ENCODE peak calls at places on chromosomes 13 and 19, in ten cellular contexts. One of them, this sample, is unnamed.

GRCh38 chr19:33301011-33301899 is 1.1 kb downstream of the CEBPA start:
- DNase-seq in hepatocyte: no peak
- DNase-seq in epithelial cell of esophagus: no peak
- DNase-seq in adrenal gland: peak; percentile 16
- DNase-seq in fibroblast of the aortic adventitia: no peak
- DNase-seq in AG04450: no peak
- DNase-seq in brain microvascular endothelial cell: no peak
- DNase-seq in fibroblast of mammary gland: no peak
- DNase-seq in CD8-positive, alpha-beta T cell: no peak
- DNase-seq in tibial nerve: no peak
- DNase-seq in this sample: no peak

GRCh38 chr19:50568321-50569022 is at the start of gene LRRC4B:
- DNase-seq in AG04450: no peak
- DNase-seq in adrenal gland: no peak
- DNase-seq in epithelial cell of esophagus: no peak
- DNase-seq in tibial nerve: no peak
- DNase-seq in CD8-positive, alpha-beta T cell: no peak
- DNase-seq in brain microvascular endothelial cell: no peak
- DNase-seq in fibroblast of mammary gland: no peak
- DNase-seq in hepatocyte: peak; percentile 60
- DNase-seq in fibroblast of the aortic adventitia: no peak
- DNase-seq in this sample: no peak

GRCh38 chr19:54136086-54136863 is 1.3 kb upstream of the CNOT3 start:
- DNase-seq in CD8-positive, alpha-beta T cell: no peak
- DNase-seq in AG04450: no peak
- DNase-seq in fibroblast of mammary gland: peak; percentile 19
- DNase-seq in adrenal gland: peak; percentile 32
- DNase-seq in hepatocyte: peak; percentile 22
- DNase-seq in brain microvascular endothelial cell: no peak
- DNase-seq in epithelial cell of esophagus: peak; percentile 15
- DNase-seq in fibroblast of the aortic adventitia: peak; percentile 19
- DNase-seq in tibial nerve: no peak
- DNase-seq in this sample: no peak

GRCh38 chr13:73136776-73137175 is 78.0 kb downstream of the KLF5 start:
- DNase-seq in adrenal gland: no peak
- DNase-seq in tibial nerve: no peak
- DNase-seq in epithelial cell of esophagus: no peak
- DNase-seq in CD8-positive, alpha-beta T cell: no peak
- DNase-seq in hepatocyte: no peak
- DNase-seq in fibroblast of the aortic adventitia: no peak
- DNase-seq in brain microvascular endothelial cell: no peak
- DNase-seq in fibroblast of mammary gland: no peak
- DNase-seq in AG04450: no peak
- DNase-seq in this sample: no peak

GRCh38 chr19:34512254-34512796 is 30.8 kb downstream of the WTIP start:
- DNase-seq in brain microvascular endothelial cell: no peak
- DNase-seq in fibroblast of the aortic adventitia: no peak
- DNase-seq in hepatocyte: no peak
- DNase-seq in epithelial cell of esophagus: no peak
- DNase-seq in AG04450: no peak
- DNase-seq in CD8-positive, alpha-beta T cell: no peak
- DNase-seq in tibial nerve: no peak
- DNase-seq in adrenal gland: no peak
- DNase-seq in fibroblast of mammary gland: no peak
- DNase-seq in this sample: no peak

GRCh38 chr19:4909172-4909896 is at the start of gene UHRF1:
- DNase-seq in brain microvascular endothelial cell: no peak
- DNase-seq in CD8-positive, alpha-beta T cell: no peak
- DNase-seq in fibroblast of the aortic adventitia: no peak
- DNase-seq in fibroblast of mammary gland: no peak
- DNase-seq in epithelial cell of esophagus: no peak
- DNase-seq in adrenal gland: no peak
- DNase-seq in tibial nerve: no peak
- DNase-seq in hepatocyte: peak; percentile 46
- DNase-seq in AG04450: no peak
- DNase-seq in this sample: no peak

GRCh38 chr13:34577051-34577450 is 365.0 kb upstream of the NBEA start:
- DNase-seq in fibroblast of the aortic adventitia: no peak
- DNase-seq in fibroblast of mammary gland: no peak
- DNase-seq in CD8-positive, alpha-beta T cell: no peak
- DNase-seq in tibial nerve: no peak
- DNase-seq in brain microvascular endothelial cell: peak; percentile 27
- DNase-seq in adrenal gland: no peak
- DNase-seq in AG04450: no peak
- DNase-seq in hepatocyte: no peak
- DNase-seq in epithelial cell of esophagus: peak; percentile 34
- DNase-seq in this sample: peak; percentile 4

GRCh38 chr13:31699650-31700049 is 39.7 kb upstream of the RXFP2 start:
- DNase-seq in fibroblast of the aortic adventitia: peak; percentile 28
- DNase-seq in hepatocyte: no peak
- DNase-seq in AG04450: no peak
- DNase-seq in fibroblast of mammary gland: no peak
- DNase-seq in tibial nerve: no peak
- DNase-seq in adrenal gland: no peak
- DNase-seq in CD8-positive, alpha-beta T cell: no peak
- DNase-seq in epithelial cell of esophagus: no peak
- DNase-seq in brain microvascular endothelial cell: no peak
- DNase-seq in this sample: peak; percentile 5

GRCh38 chr19:46785054-46785979 is 3.1 kb downstream of the SLC1A5 start:
- DNase-seq in fibroblast of mammary gland: peak; percentile 16
- DNase-seq in tibial nerve: no peak
- DNase-seq in CD8-positive, alpha-beta T cell: no peak
- DNase-seq in brain microvascular endothelial cell: no peak
- DNase-seq in epithelial cell of esophagus: peak; percentile 14
- DNase-seq in fibroblast of the aortic adventitia: peak; percentile 56
- DNase-seq in hepatocyte: no peak
- DNase-seq in AG04450: no peak
- DNase-seq in adrenal gland: no peak
- DNase-seq in this sample: no peak

GRCh38 chr19:46785980-46786235 is 2.5 kb downstream of the SLC1A5 start:
- DNase-seq in brain microvascular endothelial cell: no peak
- DNase-seq in CD8-positive, alpha-beta T cell: no peak
- DNase-seq in fibroblast of the aortic adventitia: no peak
- DNase-seq in epithelial cell of esophagus: no peak
- DNase-seq in AG04450: no peak
- DNase-seq in adrenal gland: no peak
- DNase-seq in tibial nerve: no peak
- DNase-seq in fibroblast of mammary gland: no peak
- DNase-seq in hepatocyte: no peak
- DNase-seq in this sample: no peak

GRCh38 chr19:46782355-46783019 is 5.9 kb downstream of the SLC1A5 start:
- DNase-seq in CD8-positive, alpha-beta T cell: no peak
- DNase-seq in brain microvascular endothelial cell: no peak
- DNase-seq in adrenal gland: no peak
- DNase-seq in fibroblast of mammary gland: no peak
- DNase-seq in tibial nerve: no peak
- DNase-seq in hepatocyte: no peak
- DNase-seq in AG04450: no peak
- DNase-seq in epithelial cell of esophagus: no peak
- DNase-seq in fibroblast of the aortic adventitia: no peak
- DNase-seq in this sample: no peak

GRCh38 chr19:46784262-46785053 is 3.9 kb downstream of the SLC1A5 start:
- DNase-seq in adrenal gland: peak; percentile 49
- DNase-seq in brain microvascular endothelial cell: peak; percentile 78
- DNase-seq in AG04450: peak; percentile 86
- DNase-seq in epithelial cell of esophagus: peak; percentile 96
- DNase-seq in fibroblast of the aortic adventitia: peak; percentile 97
- DNase-seq in tibial nerve: peak; percentile 63
- DNase-seq in fibroblast of mammary gland: peak; percentile 86
- DNase-seq in hepatocyte: peak; percentile 84
- DNase-seq in CD8-positive, alpha-beta T cell: no peak
- DNase-seq in this sample: no peak

DNA sequence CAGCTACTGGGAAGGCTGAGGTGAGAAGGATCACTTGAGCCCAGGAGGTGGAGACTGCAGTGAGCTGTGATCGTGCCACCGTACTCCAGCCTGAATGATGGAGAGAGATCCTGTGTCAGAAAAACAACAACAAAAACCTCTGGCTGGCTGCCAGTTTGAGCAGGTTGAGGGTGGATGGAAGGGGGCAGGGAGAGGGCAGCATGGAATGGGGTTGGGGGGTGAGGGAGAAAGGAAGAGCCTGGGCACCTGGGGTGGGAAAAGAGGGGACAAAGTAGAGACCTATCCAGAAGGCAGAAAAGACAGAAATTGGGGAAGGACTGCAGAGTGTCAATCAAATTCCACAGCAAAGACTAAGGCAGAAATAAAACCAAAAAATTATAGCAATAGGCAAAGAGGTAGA is 4.7 kb downstream of the SLC1A5 start:
- DNase-seq in AG04450: no peak
- DNase-seq in fibroblast of the aortic adventitia: no peak
- DNase-seq in fibroblast of mammary gland: no peak
- DNase-seq in brain microvascular endothelial cell: no peak
- DNase-seq in adrenal gland: no peak
- DNase-seq in tibial nerve: no peak
- DNase-seq in epithelial cell of esophagus: no peak
- DNase-seq in CD8-positive, alpha-beta T cell: no peak
- DNase-seq in hepatocyte: no peak
- DNase-seq in this sample: no peak
- H3K4me3 ChIP-seq in AG04450: peak overlapping the region; percentile 94
- H3K4me3 ChIP-seq in fibroblast of the aortic adventitia: peak overlapping the region; percentile 96
- H3K4me3 ChIP-seq in fibroblast of mammary gland: no peak overlapping the region
- H3K4me3 ChIP-seq in brain microvascular endothelial cell: no peak overlapping the region
- H3K4me3 ChIP-seq in adrenal gland: no peak overlapping the region
- H3K4me3 ChIP-seq in tibial nerve: no peak overlapping the region
- H3K4me3 ChIP-seq in epithelial cell of esophagus: peak overlapping the region; percentile 98
- H3K4me3 ChIP-seq in CD8-positive, alpha-beta T cell: no peak overlapping the region
- H3K4me3 ChIP-seq in hepatocyte: no peak overlapping the region
- H3K4me3 ChIP-seq in this sample: no peak overlapping the region

GRCh38 chr13:41053384-41053826 is 7.9 kb upstream of the WBP4 start:
- DNase-seq in AG04450: no peak
- DNase-seq in brain microvascular endothelial cell: no peak
- DNase-seq in epithelial cell of esophagus: peak; percentile 63
- DNase-seq in hepatocyte: no peak
- DNase-seq in adrenal gland: peak; percentile 30
- DNase-seq in CD8-positive, alpha-beta T cell: no peak
- DNase-seq in fibroblast of the aortic adventitia: peak; percentile 72
- DNase-seq in fibroblast of mammary gland: peak; percentile 84
- DNase-seq in tibial nerve: no peak
- DNase-seq in this sample: no peak
- H3K4me3 ChIP-seq in AG04450: peak overlapping the region; percentile 29
- H3K4me3 ChIP-seq in brain microvascular endothelial cell: no peak overlapping the region
- H3K4me3 ChIP-seq in epithelial cell of esophagus: no peak overlapping the region
- H3K4me3 ChIP-seq in hepatocyte: no peak overlapping the region
- H3K4me3 ChIP-seq in adrenal gland: no peak overlapping the region
- H3K4me3 ChIP-seq in CD8-positive, alpha-beta T cell: no peak overlapping the region
- H3K4me3 ChIP-seq in fibroblast of the aortic adventitia: no peak overlapping the region
- H3K4me3 ChIP-seq in fibroblast of mammary gland: no peak overlapping the region
- H3K4me3 ChIP-seq in tibial nerve: no peak overlapping the region
- H3K4me3 ChIP-seq in this sample: no peak overlapping the region

GRCh38 chr19:11027381-11027780 is 61.9 kb upstream of the LDLR start:
- DNase-seq in AG04450: no peak
- DNase-seq in fibroblast of the aortic adventitia: no peak
- DNase-seq in fibroblast of mammary gland: no peak
- DNase-seq in CD8-positive, alpha-beta T cell: no peak
- DNase-seq in adrenal gland: no peak
- DNase-seq in epithelial cell of esophagus: no peak
- DNase-seq in tibial nerve: no peak
- DNase-seq in hepatocyte: no peak
- DNase-seq in brain microvascular endothelial cell: no peak
- DNase-seq in this sample: no peak

GRCh38 chr19:11025006-11025405 is 64.2 kb downstream of the SMARCA4 start:
- DNase-seq in brain microvascular endothelial cell: no peak
- DNase-seq in tibial nerve: no peak
- DNase-seq in hepatocyte: no peak
- DNase-seq in adrenal gland: no peak
- DNase-seq in fibroblast of mammary gland: no peak
- DNase-seq in AG04450: no peak
- DNase-seq in epithelial cell of esophagus: no peak
- DNase-seq in CD8-positive, alpha-beta T cell: no peak
- DNase-seq in fibroblast of the aortic adventitia: no peak
- DNase-seq in this sample: no peak

GRCh38 chr19:11025997-11026396 is 63.3 kb upstream of the LDLR start:
- DNase-seq in hepatocyte: no peak
- DNase-seq in brain microvascular endothelial cell: no peak
- DNase-seq in fibroblast of the aortic adventitia: no peak
- DNase-seq in AG04450: no peak
- DNase-seq in tibial nerve: no peak
- DNase-seq in CD8-positive, alpha-beta T cell: no peak
- DNase-seq in fibroblast of mammary gland: no peak
- DNase-seq in epithelial cell of esophagus: no peak
- DNase-seq in adrenal gland: no peak
- DNase-seq in this sample: no peak

GRCh38 chr19:11025445-11025844 is 63.8 kb upstream of the LDLR start:
- DNase-seq in tibial nerve: no peak
- DNase-seq in epithelial cell of esophagus: no peak
- DNase-seq in AG04450: no peak
- DNase-seq in fibroblast of mammary gland: peak; percentile 52
- DNase-seq in adrenal gland: no peak
- DNase-seq in CD8-positive, alpha-beta T cell: no peak
- DNase-seq in brain microvascular endothelial cell: no peak
- DNase-seq in hepatocyte: no peak
- DNase-seq in fibroblast of the aortic adventitia: no peak
- DNase-seq in this sample: no peak

DNA sequence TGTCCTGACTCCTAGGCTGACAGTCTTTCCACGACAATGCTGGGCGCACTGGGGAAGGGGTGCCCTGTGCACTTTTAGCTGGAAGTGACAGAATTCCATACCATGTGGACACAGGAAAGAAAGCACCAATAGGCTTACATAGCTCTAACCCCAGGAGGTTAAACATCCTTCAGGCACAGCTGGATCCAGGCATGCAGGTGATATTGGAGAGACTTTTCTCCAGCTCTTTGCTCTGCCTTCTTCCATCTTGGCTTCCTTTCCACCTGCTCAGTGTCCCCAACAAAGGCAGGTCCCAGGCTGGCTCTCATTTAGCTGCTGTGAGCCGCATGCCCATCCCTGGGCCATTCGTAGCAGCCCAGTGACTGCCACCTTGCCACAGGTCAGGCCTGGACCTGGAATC is 61.1 kb upstream of the LDLR start:
- DNase-seq in adrenal gland: no peak
- DNase-seq in AG04450: no peak
- DNase-seq in tibial nerve: no peak
- DNase-seq in fibroblast of mammary gland: no peak
- DNase-seq in hepatocyte: no peak
- DNase-seq in CD8-positive, alpha-beta T cell: no peak
- DNase-seq in brain microvascular endothelial cell: no peak
- DNase-seq in epithelial cell of esophagus: no peak
- DNase-seq in fibroblast of the aortic adventitia: no peak
- DNase-seq in this sample: no peak
- H3K4me3 ChIP-seq in adrenal gland: no peak overlapping the region
- H3K4me3 ChIP-seq in AG04450: no peak overlapping the region
- H3K4me3 ChIP-seq in tibial nerve: no peak overlapping the region
- H3K4me3 ChIP-seq in fibroblast of mammary gland: no peak overlapping the region
- H3K4me3 ChIP-seq in hepatocyte: no peak overlapping the region
- H3K4me3 ChIP-seq in CD8-positive, alpha-beta T cell: no peak overlapping the region
- H3K4me3 ChIP-seq in brain microvascular endothelial cell: no peak overlapping the region
- H3K4me3 ChIP-seq in epithelial cell of esophagus: no peak overlapping the region
- H3K4me3 ChIP-seq in fibroblast of the aortic adventitia: no peak overlapping the region
- H3K4me3 ChIP-seq in this sample: no peak overlapping the region

DNA sequence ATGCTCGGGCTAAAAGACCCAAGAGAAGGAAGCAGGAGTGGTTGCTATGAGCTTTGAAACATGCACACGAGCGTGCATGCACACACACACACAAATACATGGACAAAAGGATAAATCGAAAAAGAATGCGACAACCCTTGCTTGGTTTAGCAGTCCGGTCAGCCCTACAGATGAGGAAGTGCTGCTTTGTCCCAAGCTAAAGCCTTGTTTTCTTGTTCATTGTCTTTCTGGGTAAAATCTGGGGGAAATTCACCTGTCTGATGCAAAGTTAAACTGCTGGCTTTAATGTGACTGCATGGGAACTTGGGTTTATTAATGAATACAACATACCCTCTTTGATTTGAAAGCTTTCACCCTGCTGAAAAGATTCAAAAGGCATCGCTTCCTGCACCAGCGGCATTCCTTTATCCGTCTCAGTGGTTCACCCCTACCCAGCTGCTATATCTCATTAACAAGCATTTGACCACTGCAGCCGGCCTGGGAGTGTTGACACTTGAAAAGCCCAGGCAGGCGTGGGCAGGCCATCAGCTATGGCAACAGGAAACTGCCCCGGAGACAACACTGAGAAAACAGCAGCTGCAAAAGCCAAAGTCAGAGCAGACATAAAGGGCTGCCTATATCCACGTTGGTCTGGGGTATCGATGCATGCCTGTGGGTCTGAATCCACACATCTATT is 301.7 kb downstream of the NDFIP2 start:
- DNase-seq in adrenal gland: peak; percentile 9
- DNase-seq in CD8-positive, alpha-beta T cell: no peak
- DNase-seq in fibroblast of mammary gland: no peak
- DNase-seq in epithelial cell of esophagus: peak; percentile 64
- DNase-seq in fibroblast of the aortic adventitia: peak; percentile 11
- DNase-seq in brain microvascular endothelial cell: peak; percentile 86
- DNase-seq in AG04450: peak; percentile 44
- DNase-seq in tibial nerve: peak; percentile 23
- DNase-seq in hepatocyte: peak; percentile 70
- DNase-seq in this sample: peak; percentile 39
- H3K4me3 ChIP-seq in adrenal gland: no peak overlapping the region
- H3K4me3 ChIP-seq in CD8-positive, alpha-beta T cell: no peak overlapping the region
- H3K4me3 ChIP-seq in fibroblast of mammary gland: no peak overlapping the region
- H3K4me3 ChIP-seq in epithelial cell of esophagus: no peak overlapping the region
- H3K4me3 ChIP-seq in fibroblast of the aortic adventitia: no peak overlapping the region
- H3K4me3 ChIP-seq in brain microvascular endothelial cell: no peak overlapping the region
- H3K4me3 ChIP-seq in AG04450: no peak overlapping the region
- H3K4me3 ChIP-seq in tibial nerve: no peak overlapping the region
- H3K4me3 ChIP-seq in hepatocyte: no peak overlapping the region
- H3K4me3 ChIP-seq in this sample: no peak overlapping the region